ENCODE peak calls at places on chromosomes 3 and 15, in six cellular contexts. U is heart left ventricle, S is activated gamma-delta T cell treated with Interleukin-2 at 50 U/mL for 16 hours, T is H7, D is astrocyte of the spinal cord, N is fibroblast of pulmonary artery. G is an unnamed sample.

GRCh38 chr3:38458796-38459498 is 5.3 kb downstream of the ACVR2B start:
- DNase-seq in U (peak; percentile 63), S (no peak), T (no peak), D (peak; percentile 28), N (peak; percentile 24), G (peak; percentile 80)

GRCh38 chr3:50473768-50474167 is 29.7 kb downstream of the CACNA2D2 start:
- DNase-seq in U (no peak), S (no peak), T (no peak), D (no peak), N (no peak), G (no peak)

GRCh38 chr15:25892126-25892525 is 29.0 kb upstream of the ATP10A start:
- DNase-seq in U (no peak), S (no peak), T (no peak), D (peak; percentile 37), N (no peak), G (no peak)

GRCh38 chr15:70765504-70766281 is 2.3 kb upstream of the UACA start:
- DNase-seq in U (no peak), S (no peak), T (no peak), D (peak; percentile 73), N (no peak), G (no peak)

GRCh38 chr3:121735047-121735696 is 14.4 kb downstream of the GOLGB1 start:
- DNase-seq in U (no peak), S (no peak), T (no peak), D (no peak), N (peak; percentile 12), G (no peak)

GRCh38 chr3:147213633-147214032 is 192.7 kb downstream of the ZIC4 start:
- DNase-seq in U (no peak), S (no peak), T (no peak), D (no peak), N (no peak), G (no peak)

GRCh38 chr3:75906555-75907112 is 121.3 kb upstream of the ZNF717 start:
- DNase-seq in U (no peak), S (no peak), T (peak; percentile 68), D (peak; percentile 68), N (peak; percentile 3), G (no peak)

GRCh38 chr3:155946178-155946577 is 75.7 kb downstream of the GMPS start:
- DNase-seq in U (no peak), S (no peak), T (no peak), D (peak; percentile 82), N (peak; percentile 85), G (no peak)

GRCh38 chr3:115595611-115596010 is 27.7 kb upstream of the GAP43 start:
- DNase-seq in U (no peak), S (no peak), T (no peak), D (peak; percentile 7), N (peak; percentile 6), G (no peak)

GRCh38 chr3:17111556-17111955 is 226.8 kb downstream of the PLCL2 start:
- DNase-seq in U (no peak), S (no peak), T (no peak), D (no peak), N (peak; percentile 45), G (no peak)

GRCh38 chr15:101490408-101490891 is 943 bp upstream of the PCSK6 start:
- DNase-seq in U (no peak), S (no peak), T (peak; percentile 55), D (no peak), N (no peak), G (no peak)

GRCh38 chr3:18441521-18441920 is 16.4 kb upstream of the SATB1 start:
- DNase-seq in U (no peak), S (no peak), T (no peak), D (no peak), N (no peak), G (no peak)

GRCh38 chr15:68576253-68577236 is 2.2 kb upstream of the CORO2B start:
- DNase-seq in U (no peak), S (no peak), T (no peak), D (no peak), N (no peak), G (no peak)

GRCh38 chr3:153626158-153626557 is 464.1 kb downstream of the RAP2B start:
- DNase-seq in U (no peak), S (no peak), T (no peak), D (no peak), N (no peak), G (no peak)

GRCh38 chr3:161423911-161424522 is 52.7 kb upstream of the SPTSSB start:
- DNase-seq in U (no peak), S (no peak), T (peak; percentile 45), D (peak; percentile 61), N (peak; percentile 65), G (no peak)

GRCh38 chr15:57647071-57647790 is 55.5 kb downstream of the MYZAP start:
- DNase-seq in U (no peak), S (no peak), T (no peak), D (no peak), N (no peak), G (no peak)

GRCh38 chr15:78264304-78265136 is at the start of gene DNAJA4:
- DNase-seq in U (peak; percentile 82), S (peak; percentile 57), T (peak; percentile 63), D (peak; percentile 8), N (peak; percentile 38), G (peak; percentile 74)

GRCh38 chr3:34159613-34160420 is 361.4 kb downstream of the PDCD6IP start:
- DNase-seq in U (no peak), S (no peak), T (no peak), D (no peak), N (no peak), G (no peak)

GRCh38 chr3:190333961-190334360 is 11.7 kb upstream of the CLDN1 start:
- DNase-seq in U (no peak), S (no peak), T (no peak), D (no peak), N (no peak), G (no peak)

GRCh38 chr15:81747477-81747876 is 298.3 kb downstream of the MEX3B start:
- DNase-seq in U (no peak), S (no peak), T (no peak), D (no peak), N (no peak), G (no peak)

GRCh38 chr3:52299815-52300611 is 12.4 kb downstream of the GLYCTK start:
- DNase-seq in U (peak; percentile 73), S (no peak), T (peak; percentile 85), D (peak; percentile 14), N (peak; percentile 48), G (peak; percentile 64)

GRCh38 chr15:89772933-89773583 is 3.1 kb upstream of the MESP2 start:
- DNase-seq in U (no peak), S (no peak), T (no peak), D (peak; percentile 43), N (peak; percentile 31), G (no peak)

GRCh38 chr3:14867936-14868570 is 49.3 kb downstream of the FGD5 start:
- DNase-seq in U (no peak), S (no peak), T (no peak), D (no peak), N (no peak), G (no peak)

GRCh38 chr3:196219194-196219969 is 3.0 kb downstream of the SLC51A start:
- DNase-seq in U (peak; percentile 60), S (peak; percentile 35), T (peak; percentile 45), D (peak; percentile 92), N (peak; percentile 89), G (peak; percentile 84)

GRCh38 chr3:188146219-188146618 is 7.7 kb upstream of the LPP start:
- DNase-seq in U (no peak), S (no peak), T (no peak), D (no peak), N (no peak), G (no peak)

GRCh38 chr3:196501316-196502064 is 2.1 kb downstream of the RNF168 start:
- DNase-seq in U (no peak), S (peak; percentile 11), T (no peak), D (peak; percentile 44), N (peak; percentile 34), G (no peak)

GRCh38 chr15:57580428-57580827 is 11.3 kb upstream of the MYZAP start:
- DNase-seq in U (no peak), S (no peak), T (no peak), D (no peak), N (no peak), G (no peak)

GRCh38 chr15:81085213-81085612 is 48.9 kb upstream of the CFAP161 start:
- DNase-seq in U (no peak), S (no peak), T (no peak), D (no peak), N (no peak), G (no peak)

GRCh38 chr3:40847571-40847992 is 322.8 kb downstream of the ZNF621 start:
- DNase-seq in U (no peak), S (no peak), T (peak; percentile 32), D (peak; percentile 88), N (peak; percentile 44), G (no peak)

GRCh38 chr3:42376397-42376798 is 34.0 kb downstream of the LYZL4 start:
- DNase-seq in U (peak; percentile 37), S (peak; percentile 24), T (no peak), D (peak; percentile 94), N (peak; percentile 73), G (no peak)

GRCh38 chr3:108899530-108899929 is 54.1 kb downstream of the GUCA1C start:
- DNase-seq in U (no peak), S (no peak), T (no peak), D (no peak), N (no peak), G (no peak)

GRCh38 chr3:5317572-5317971 is 130.1 kb downstream of the EDEM1 start:
- DNase-seq in U (no peak), S (no peak), T (no peak), D (peak; percentile 29), N (no peak), G (no peak)

GRCh38 chr3:140186421-140186920 is 251.5 kb downstream of the CLSTN2 start:
- DNase-seq in U (no peak), S (no peak), T (no peak), D (peak; percentile 89), N (peak; percentile 31), G (no peak)

GRCh38 chr15:88238618-88239430 is 17.7 kb downstream of the NTRK3 start:
- DNase-seq in U (no peak), S (no peak), T (no peak), D (no peak), N (peak; percentile 94), G (no peak)

GRCh38 chr3:134874737-134875413 is 79.8 kb downstream of the EPHB1 start:
- DNase-seq in U (no peak), S (no peak), T (no peak), D (peak; percentile 5), N (no peak), G (no peak)

GRCh38 chr3:53796161-53796560 is 50.1 kb downstream of the CHDH start:
- DNase-seq in U (peak; percentile 78), S (no peak), T (no peak), D (no peak), N (no peak), G (no peak)

GRCh38 chr3:86047329-86047625 is 943.7 kb downstream of the VGLL3 start:
- DNase-seq in U (no peak), S (no peak), T (no peak), D (no peak), N (no peak), G (no peak)

GRCh38 chr3:123094492-123094891 is 27.7 kb downstream of the PDIA5 start:
- DNase-seq in U (no peak), S (no peak), T (no peak), D (no peak), N (no peak), G (no peak)

GRCh38 chr3:10738688-10739372 is 77.2 kb upstream of the SLC6A11 start:
- DNase-seq in U (peak; percentile 53), S (peak; percentile 75), T (peak; percentile 72), D (peak; percentile 62), N (peak; percentile 72), G (peak; percentile 76)